ENCODE peak calls at places on chromosomes 11 and 22, in four cellular contexts. F is MV-4-11, Z is caudate nucleus, V is uterus. Y is an unnamed sample.

GRCh38 chr11:64762277-64762915 is 2.6 kb upstream of the PYGM start:
- DNase-seq in F (no peak), Z (no peak), V (no peak), Y (no peak)

GRCh38 chr11:72069787-72070251 is 10.5 kb downstream of the NUMA1 start:
- DNase-seq in F (peak; percentile 93), Z (peak; percentile 19), V (peak; percentile 80), Y (peak; percentile 75)

GRCh38 chr11:78938036-78938435 is 363.4 kb upstream of the NARS2 start:
- DNase-seq in F (no peak), Z (no peak), V (no peak), Y (no peak)

GRCh38 chr11:1387961-1388762 is 1.6 kb upstream of the BRSK2 start:
- DNase-seq in F (no peak), Z (no peak), V (no peak), Y (no peak)

GRCh38 chr11:134043821-134044420 is 25.0 kb upstream of the JAM3 start:
- DNase-seq in F (no peak), Z (no peak), V (no peak), Y (no peak)

GRCh38 chr11:68380786-68381622 is 68.6 kb downstream of the LRP5 start:
- DNase-seq in F (no peak), Z (no peak), V (no peak), Y (no peak)

GRCh38 chr11:7683571-7683970 is 10.3 kb upstream of the CYB5R2 start:
- DNase-seq in F (no peak), Z (no peak), V (no peak), Y (no peak)

GRCh38 chr11:122435540-122436187 is 219.9 kb upstream of the UBASH3B start:
- DNase-seq in F (no peak), Z (no peak), V (no peak), Y (no peak)

GRCh38 chr11:126189109-126189929 is 22.1 kb downstream of the RPUSD4 start:
- DNase-seq in F (no peak), Z (no peak), V (no peak), Y (no peak)

GRCh38 chr11:77883775-77884174 is 62.8 kb downstream of the AAMDC start:
- DNase-seq in F (no peak), Z (no peak), V (no peak), Y (peak; percentile 15)

GRCh38 chr22:31680764-31681624 is 19.0 kb upstream of the PISD start:
- DNase-seq in F (peak; percentile 19), Z (no peak), V (no peak), Y (no peak)

GRCh38 chr11:35148163-35148562 is 9.2 kb downstream of the CD44 start:
- DNase-seq in F (no peak), Z (no peak), V (no peak), Y (no peak)

GRCh38 chr11:75298191-75298590 is 53.3 kb downstream of the ARRB1 start:
- DNase-seq in F (no peak), Z (no peak), V (no peak), Y (no peak)

GRCh38 chr11:17354070-17354924 is 2.7 kb downstream of the NCR3LG1 start:
- DNase-seq in F (peak; percentile 81), Z (peak; percentile 40), V (peak; percentile 29), Y (peak; percentile 84)

Y was measured in erythroblast.